ENCODE peak calls at places on chromosomes 5 and 9, in four cellular contexts. K is Kasumi-1, Q is fibroblast of mammary gland, B is nucleus accumbens. H is an unnamed sample.

GRCh38 chr5:53167836-53168235 is 58.3 kb upstream of the MOCS2 start:
- DNase-seq in B (no peak), Q (peak), K (no peak), H (peak)

GRCh38 chr5:116237917-116238502 is 153.2 kb downstream of the COMMD10 start:
- DNase-seq in B (no peak), K (no peak), Q (peak), H (peak)

GRCh38 chr9:89439571-89439970 is 58.3 kb downstream of the SEMA4D start:
- DNase-seq in Q (no peak), B (no peak), K (no peak), H (no peak)

GRCh38 chr5:88772831-88773230 is 110.2 kb downstream of the MEF2C start:
- DNase-seq in B (no peak), K (no peak), Q (no peak), H (no peak)

GRCh38 chr5:54944364-54944763 is 41.0 kb downstream of the ESM1 start:
- DNase-seq in Q (peak), B (no peak), K (peak), H (peak)

GRCh38 chr9:16904655-16905054 is 34.2 kb upstream of the BNC2 start:
- DNase-seq in Q (no peak), K (no peak), B (no peak), H (no peak)

GRCh38 chr5:73096239-73096575 is 24.2 kb upstream of the TMEM171 start:
- DNase-seq in Q (no peak), K (no peak), B (no peak), H (no peak)

GRCh38 chr5:77006124-77006523 is 24.1 kb upstream of the AGGF1 start:
- DNase-seq in K (no peak), Q (no peak), B (no peak), H (no peak)

GRCh38 chr5:93303291-93303691 is 277.7 kb downstream of the NR2F1-AS1 start:
- DNase-seq in K (no peak), Q (no peak), B (no peak), H (peak)

GRCh38 chr5:149448831-149449714 is 70.0 kb upstream of the IL17B start:
- DNase-seq in Q (peak), B (no peak), K (peak), H (no peak)

GRCh38 chr9:106697799-106698591 is 165.0 kb upstream of the ZNF462 start:
- DNase-seq in B (no peak), K (no peak), Q (peak), H (peak)

GRCh38 chr5:19880859-19881436 is 107.1 kb downstream of the CDH18 start:
- DNase-seq in B (no peak), Q (no peak), K (no peak), H (no peak)

GRCh38 chr5:23332650-23333251 is 174.7 kb upstream of the PRDM9 start:
- DNase-seq in B (no peak), Q (peak), K (peak), H (peak)

GRCh38 chr5:31554552-31554951 is 22.5 kb downstream of the C5orf22 start:
- DNase-seq in B (no peak), K (no peak), Q (peak), H (no peak)

GRCh38 chr5:142826741-142827492 is 56.7 kb downstream of the ARHGAP26 start:
- DNase-seq in K (peak), B (no peak), Q (peak), H (peak)

GRCh38 chr5:60821488-60822284 is 22.4 kb downstream of the ELOVL7 start:
- DNase-seq in K (no peak), Q (no peak), B (no peak), H (no peak)

GRCh38 chr5:167057665-167058064 is 1233.8 kb upstream of the WWC1 start:
- DNase-seq in Q (peak), B (no peak), K (no peak), H (peak)

GRCh38 chr9:26191711-26192110 is 513.5 kb upstream of the TUSC1 start:
- DNase-seq in K (no peak), Q (no peak), B (no peak), H (no peak)

GRCh38 chr5:31703757-31704156 is 64.8 kb downstream of the PDZD2 start:
- DNase-seq in B (no peak), K (no peak), Q (no peak), H (no peak)

GRCh38 chr5:1011226-1011631 is 2.6 kb downstream of the NKD2 start:
- DNase-seq in B (no peak), Q (no peak), K (no peak), H (no peak)

GRCh38 chr5:137248476-137248970 is 250.6 kb downstream of the SPOCK1 start:
- DNase-seq in K (no peak), Q (peak), B (no peak), H (no peak)

GRCh38 chr9:97853844-97854695 is 1.0 kb downstream of the FOXE1 start:
- DNase-seq in Q (peak), B (no peak), K (no peak), H (peak)

GRCh38 chr5:7754997-7755596 is 95.8 kb downstream of the CFAP90 start:
- DNase-seq in B (no peak), Q (peak), K (peak), H (peak)

GRCh38 chr5:55593115-55593472 is 58.3 kb upstream of the PLPP1 start:
- DNase-seq in K (no peak), B (no peak), Q (no peak), H (no peak)

GRCh38 chr5:177403194-177403825 is 2.8 kb upstream of the PFN3 start:
- DNase-seq in K (no peak), Q (no peak), B (peak), H (no peak)

GRCh38 chr5:55481293-55481900 is 53.4 kb downstream of the PLPP1 start:
- DNase-seq in Q (peak), B (no peak), K (no peak), H (no peak)

GRCh38 chr5:145904743-145905142 is 31.6 kb upstream of the SH3RF2 start:
- DNase-seq in K (no peak), B (no peak), Q (no peak), H (no peak)

GRCh38 chr5:74233571-74233970 is 407.0 kb downstream of the ENC1 start:
- DNase-seq in K (no peak), B (no peak), Q (peak), H (peak)

GRCh38 chr9:125150349-125151245 is 7.3 kb upstream of the SCAI start:
- DNase-seq in Q (peak), B (no peak), K (no peak), H (no peak)

GRCh38 chr5:79712741-79713140 is 23.1 kb downstream of the CMYA5 start:
- DNase-seq in K (no peak), B (no peak), Q (no peak), H (no peak)

GRCh38 chr5:91269198-91269597 is 113.9 kb downstream of the ARRDC3 start:
- DNase-seq in B (no peak), Q (no peak), K (no peak), H (no peak)

GRCh38 chr9:16184964-16185646 is 632.3 kb downstream of the CCDC171 start:
- DNase-seq in K (peak), B (no peak), Q (peak), H (no peak)

GRCh38 chr9:116320180-116320799 is 166.7 kb downstream of the PAPPA start:
- DNase-seq in K (no peak), B (no peak), Q (no peak), H (no peak)

GRCh38 chr5:65027149-65027548 is 258.4 kb downstream of the CWC27 start:
- DNase-seq in Q (no peak), B (no peak), K (no peak), H (no peak)

GRCh38 chr5:19001527-19001926 is 986.5 kb downstream of the CDH18 start:
- DNase-seq in B (no peak), K (no peak), Q (no peak), H (no peak)

H was measured in fibroblast of pulmonary artery.